ENCODE peak calls at places on chromosomes 11 and 22, in four cellular contexts. U is HEK293T, I is AG04450, E is head of caudate nucleus. Z is an unnamed sample.
A peak's percentile ranks its signal among the peaks of the same experiment; 100 is the strongest.

GRCh38 chr11:117818036-117818858 is 6.3 kb downstream of the FXYD2 start:
- DNase-seq in U (no peak), E (no peak), I (no peak), Z (no peak)

GRCh38 chr11:1054143-1055108 is 17.9 kb upstream of the MUC6 start:
- DNase-seq in U (no peak), I (no peak), E (no peak), Z (no peak)

GRCh38 chr11:133951484-133952198 is 5.1 kb downstream of the IGSF9B start:
- DNase-seq in I (no peak), U (peak; percentile 54), E (no peak), Z (peak; percentile 47)

GRCh38 chr22:44224166-44224565 is 43.4 kb downstream of the PARVG start:
- DNase-seq in I (no peak), E (peak; percentile 38), U (no peak), Z (no peak)

GRCh38 chr11:107973641-107974040 is 35.1 kb upstream of the CUL5 start:
- DNase-seq in I (no peak), E (no peak), U (no peak), Z (no peak)

GRCh38 chr22:44685384-44686056 is 16.5 kb upstream of the PRR5 start:
- DNase-seq in E (no peak), I (no peak), U (peak; percentile 59), Z (peak; percentile 33)

GRCh38 chr22:44196241-44196640 is 15.5 kb downstream of the PARVG start:
- DNase-seq in U (no peak), E (no peak), I (no peak), Z (no peak)

GRCh38 chr11:73113426-73113825 is 28.7 kb downstream of the FCHSD2 start:
- DNase-seq in E (no peak), U (no peak), I (no peak), Z (no peak)

GRCh38 chr22:48318575-48319320 is 1508.9 kb downstream of the BRD1 start:
- DNase-seq in U (no peak), I (no peak), E (no peak), Z (no peak)

GRCh38 chr11:10878408-10879214 is 20.8 kb upstream of the ZBED5 start:
- DNase-seq in U (peak; percentile 56), E (no peak), I (peak; percentile 23), Z (no peak)

GRCh38 chr11:91081440-91082088 is 858.7 kb upstream of the CHORDC1 start:
- DNase-seq in E (no peak), U (no peak), I (no peak), Z (no peak)

GRCh38 chr11:57172031-57172430 is 9.7 kb upstream of the LRRC55 start:
- DNase-seq in I (no peak), E (no peak), U (no peak), Z (no peak)

GRCh38 chr11:100176456-100176855 is 510.6 kb upstream of the ARHGAP42 start:
- DNase-seq in I (no peak), E (no peak), U (no peak), Z (no peak)

GRCh38 chr11:2752204-2752772 is 52.5 kb upstream of the KCNQ1OT1 start:
- DNase-seq in U (no peak), I (no peak), E (no peak), Z (no peak)

GRCh38 chr11:69912911-69913451 is 93.8 kb upstream of the FGF3 start:
- DNase-seq in I (no peak), U (no peak), E (peak; percentile 44), Z (peak; percentile 62)

GRCh38 chr11:66619080-66619554 is 2.7 kb downstream of the RBM14 start:
- DNase-seq in U (no peak), I (no peak), E (no peak), Z (no peak)

GRCh38 chr11:6233984-6234313 is 487 bp downstream of the FHIP1B start:
- DNase-seq in E (no peak), U (no peak), I (no peak), Z (no peak)

GRCh38 chr22:36610056-36610455 is 81.1 kb upstream of the EIF3D start:
- DNase-seq in E (no peak), U (no peak), I (no peak), Z (no peak)

GRCh38 chr11:103110406-103110805 is 1.2 kb downstream of the DYNC2H1 start:
- DNase-seq in U (no peak), I (no peak), E (no peak), Z (no peak)

GRCh38 chr11:8080674-8081590 is at the start of gene TUB:
- DNase-seq in E (peak; percentile 64), I (no peak), U (peak; percentile 76), Z (peak; percentile 45)

GRCh38 chr11:2166091-2166851 is 5.3 kb upstream of the INS start:
- DNase-seq in U (peak; percentile 65), E (no peak), I (no peak), Z (no peak)

GRCh38 chr22:42933783-42934144 is 76.7 kb upstream of the ARFGAP3 start:
- DNase-seq in I (peak; percentile 82), U (no peak), E (no peak), Z (no peak)

GRCh38 chr11:62721994-62722393 is 5.3 kb downstream of the HNRNPUL2 start:
- DNase-seq in U (no peak), E (no peak), I (no peak), Z (peak; percentile 59)

GRCh38 chr11:125164422-125165110 is at the start of gene PKNOX2:
- DNase-seq in U (peak; percentile 78), E (peak; percentile 90), I (no peak), Z (peak; percentile 87)

GRCh38 chr11:102367364-102367763 is 20.4 kb downstream of the BIRC2 start:
- DNase-seq in U (no peak), E (no peak), I (no peak), Z (no peak)

GRCh38 chr11:67303989-67304411 is 670 bp downstream of the SSH3 start:
- DNase-seq in E (no peak), I (no peak), U (peak; percentile 42), Z (peak; percentile 89)

GRCh38 chr22:41001722-41002122 is 50.5 kb downstream of the RBX1 start:
- DNase-seq in I (peak; percentile 7), E (peak; percentile 50), U (no peak), Z (peak; percentile 65)

GRCh38 chr22:39999144-39999757 is 4.5 kb downstream of the FAM83F start:
- DNase-seq in E (no peak), U (no peak), I (no peak), Z (no peak)

GRCh38 chr11:9692696-9693095 is 28.8 kb downstream of the SWAP70 start:
- DNase-seq in E (no peak), I (no peak), U (no peak), Z (no peak)

GRCh38 chr11:119116235-119116594 is 5.2 kb upstream of the HINFP start:
- DNase-seq in E (no peak), U (no peak), I (no peak), Z (no peak)

GRCh38 chr11:68870470-68870869 is 28.8 kb upstream of the CPT1A start:
- DNase-seq in U (no peak), I (no peak), E (no peak), Z (peak; percentile 55)

GRCh38 chr11:111283945-111284481 is 14.3 kb upstream of the POU2AF3 start:
- DNase-seq in U (no peak), I (peak; percentile 27), E (no peak), Z (no peak)

GRCh38 chr11:36109850-36110606 is 166.2 kb downstream of the LDLRAD3 start:
- DNase-seq in E (no peak), I (no peak), U (no peak), Z (no peak)